ENCODE peak calls at places on chromosomes 6 and 20, in ten cellular contexts. V is tibial artery, J is uterus, Q is astrocyte of the spinal cord, M is Caco-2, Y is choroid plexus epithelial cell, B is colonic mucosa, K is AG09309, D is lower lobe of right lung, W is A549. O is an unnamed sample.

GRCh38 chr6:137000825-137001224 is 43.9 kb downstream of the IL20RA start:
- DNase-seq in K (no peak), B (no peak), M (no peak), D (no peak), W (peak), V (no peak), J (no peak), Y (no peak), Q (no peak), O (no peak)

GRCh38 chr6:77457720-77458349 is 5.5 kb downstream of the HTR1B start:
- DNase-seq in W (peak), Y (peak), D (peak), B (peak), Q (peak), V (peak), J (peak), K (peak), M (peak), O (peak)

GRCh38 chr6:89273816-89274215 is 41.3 kb downstream of the GABRR2 start:
- DNase-seq in V (no peak), B (no peak), W (no peak), Y (no peak), Q (no peak), M (no peak), D (no peak), J (no peak), K (no peak), O (no peak)

GRCh38 chr6:124747336-124747735 is 214.9 kb upstream of the RNF217 start:
- DNase-seq in V (no peak), W (no peak), Y (peak), B (no peak), D (no peak), K (no peak), M (no peak), J (no peak), Q (no peak), O (no peak)

GRCh38 chr20:1665345-1665744 is 7.8 kb upstream of the SIRPG start:
- DNase-seq in W (no peak), B (no peak), K (no peak), J (no peak), Q (no peak), D (no peak), M (no peak), V (no peak), Y (no peak), O (no peak)

GRCh38 chr20:45392733-45393132 is 14.6 kb upstream of the TP53TG5 start:
- DNase-seq in J (no peak), W (no peak), M (no peak), Y (no peak), B (no peak), Q (no peak), V (no peak), K (no peak), D (no peak), O (no peak)

GRCh38 chr6:142331075-142331551 is 29.3 kb downstream of the ADGRG6 start:
- DNase-seq in J (no peak), V (no peak), M (no peak), B (no peak), Q (peak), W (no peak), D (no peak), K (no peak), Y (peak), O (peak)

GRCh38 chr6:100152201-100152600 is 158.2 kb upstream of the MCHR2 start:
- DNase-seq in W (no peak), B (no peak), V (no peak), M (no peak), D (no peak), Y (no peak), J (no peak), Q (no peak), K (no peak), O (no peak)

GRCh38 chr20:3686867-3687321 is 5.1 kb upstream of the ADAM33 start:
- DNase-seq in V (peak), J (peak), K (peak), B (peak), Q (peak), Y (peak), W (no peak), M (no peak), D (no peak), O (peak)

GRCh38 chr20:64246616-64247311 is 8.8 kb upstream of the PCMTD2 start:
- DNase-seq in M (peak), B (no peak), V (no peak), Y (no peak), Q (no peak), W (no peak), J (no peak), K (no peak), D (no peak), O (no peak)

GRCh38 chr6:151443449-151443848 is 8.5 kb downstream of the RMND1 start:
- DNase-seq in K (no peak), Y (no peak), J (no peak), D (no peak), Q (no peak), B (no peak), W (no peak), M (no peak), V (no peak), O (no peak)

GRCh38 chr6:150177260-150178246 is 34.7 kb downstream of the PPP1R14C start:
- DNase-seq in W (peak), M (peak), Y (peak), V (no peak), B (peak), D (no peak), J (no peak), Q (peak), K (no peak), O (no peak)

GRCh38 chr6:17413313-17413750 is 19.9 kb downstream of the CAP2 start:
- DNase-seq in B (no peak), D (no peak), Y (peak), M (no peak), W (peak), Q (peak), K (no peak), J (no peak), V (no peak), O (peak)

GRCh38 chr20:17570347-17571152 is 675 bp downstream of the DSTN start:
- DNase-seq in V (peak), Y (peak), W (peak), B (peak), D (peak), J (peak), K (no peak), Q (peak), M (peak), O (peak)

GRCh38 chr20:6835609-6836008 is 68.1 kb downstream of the BMP2 start:
- DNase-seq in Y (no peak), V (no peak), M (no peak), W (no peak), Q (no peak), K (no peak), D (no peak), J (no peak), B (no peak), O (no peak)

GRCh38 chr6:127606131-127606562 is 29.2 kb downstream of the C6orf58 start:
- DNase-seq in M (no peak), W (peak), D (no peak), Q (peak), K (peak), V (no peak), J (no peak), Y (peak), B (no peak), O (peak)

GRCh38 chr20:44728835-44729342 is 13.7 kb downstream of the CCN5 start:
- DNase-seq in Y (peak), K (peak), B (no peak), V (peak), M (no peak), J (no peak), Q (peak), W (peak), D (peak), O (peak)

GRCh38 chr20:33229843-33230242 is 6.0 kb upstream of the BPIFA1 start:
- DNase-seq in B (no peak), Q (no peak), V (no peak), M (no peak), J (no peak), K (no peak), W (no peak), D (no peak), Y (no peak), O (no peak)

GRCh38 chr6:81878479-81878878 is 126.0 kb upstream of the TENT5A start:
- DNase-seq in W (no peak), K (no peak), M (no peak), Q (no peak), V (no peak), J (no peak), B (no peak), D (no peak), Y (no peak), O (no peak)

GRCh38 chr6:76166874-76167273 is 94.4 kb upstream of the IMPG1 start:
- DNase-seq in B (no peak), J (no peak), M (no peak), Q (no peak), V (no peak), Y (no peak), D (no peak), W (no peak), K (no peak), O (no peak)

GRCh38 chr6:3776881-3777507 is 25.5 kb upstream of the PXDC1 start:
- DNase-seq in J (no peak), M (peak), Y (no peak), Q (no peak), B (no peak), K (no peak), W (peak), V (no peak), D (no peak), O (no peak)

GRCh38 chr6:11011787-11012234 is 32.3 kb downstream of the ELOVL2 start:
- DNase-seq in J (no peak), Q (no peak), V (no peak), D (no peak), M (peak), B (no peak), Y (no peak), K (no peak), W (peak), O (peak)

GRCh38 chr6:73520688-73521350 is at the start of gene EEF1A1:
- DNase-seq in V (peak), B (peak), J (peak), W (peak), Y (peak), D (peak), M (peak), K (peak), Q (peak), O (peak)

GRCh38 chr6:1575213-1576041 is 34.3 kb upstream of the FOXC1 start:
- DNase-seq in W (no peak), M (no peak), V (peak), J (peak), Q (peak), D (no peak), Y (peak), K (no peak), B (no peak), O (peak)

GRCh38 chr6:136438445-136438844 is 111.8 kb downstream of the MAP7 start:
- DNase-seq in J (no peak), M (no peak), Q (no peak), B (no peak), Y (no peak), W (no peak), D (no peak), K (no peak), V (no peak), O (no peak)

GRCh38 chr6:98586163-98586562 is 248.2 kb upstream of the POU3F2 start:
- DNase-seq in K (no peak), W (no peak), B (no peak), Q (no peak), J (no peak), Y (no peak), V (no peak), M (no peak), D (no peak), O (no peak)

GRCh38 chr20:51935003-51935358 is 132.7 kb upstream of the SALL4 start:
- DNase-seq in K (no peak), B (no peak), J (no peak), V (no peak), Q (no peak), Y (no peak), W (no peak), D (no peak), M (no peak), O (no peak)

GRCh38 chr6:86937219-86938079 is at the start of gene HTR1E:
- DNase-seq in V (no peak), B (no peak), K (no peak), Q (peak), M (no peak), Y (peak), D (no peak), W (peak), J (peak), O (peak)
- TF ChIP-seq CTCF in V (peak), B (no peak), K (peak), Q (peak), M (peak), Y (peak), D (peak), W (peak), J (peak), O (peak)

GRCh38 chr20:37650661-37651060 is 43.2 kb upstream of the CTNNBL1 start:
- DNase-seq in Y (no peak), K (no peak), V (no peak), W (no peak), M (no peak), D (no peak), B (no peak), J (no peak), Q (no peak), O (no peak)
- H3K4me3 ChIP-seq in Y (no peak), K (no peak), V (no peak), W (no peak), M (no peak), D (no peak), B (no peak), J (no peak), Q (no peak), O (no peak)

DNA sequence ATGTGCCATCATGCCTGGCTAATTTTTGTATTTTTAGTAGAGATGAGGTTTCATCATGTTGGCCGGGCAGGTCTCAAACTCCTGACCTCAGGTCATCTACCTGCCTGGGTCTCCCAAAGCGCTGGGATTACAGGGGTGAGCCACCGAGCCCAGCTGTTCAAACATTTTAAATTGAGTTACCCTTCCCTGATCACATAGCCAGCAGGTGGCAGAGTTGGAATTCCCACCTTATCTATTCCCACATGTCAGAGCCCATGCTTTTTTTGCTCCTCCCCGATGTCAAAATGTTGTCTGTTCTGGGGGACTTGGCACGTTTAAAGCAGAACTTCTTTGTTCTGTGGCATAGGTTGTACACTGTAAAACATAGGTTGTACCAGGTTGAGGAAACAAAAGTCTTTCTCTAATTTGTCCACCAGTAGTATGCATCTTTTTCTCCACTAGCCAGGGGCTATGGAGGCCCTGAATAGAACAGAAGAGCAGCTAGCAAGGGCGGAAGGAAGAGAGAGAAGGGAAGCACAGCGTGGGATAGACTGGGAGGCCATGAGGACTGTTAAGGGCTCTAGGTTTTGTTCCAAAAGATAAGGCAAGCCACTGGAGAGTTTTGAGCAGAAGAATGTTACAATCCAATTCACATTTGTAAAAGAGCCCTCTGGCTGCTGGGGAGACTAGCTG is 7.3 kb upstream of the LBP start:
- DNase-seq in J (no peak), V (no peak), M (peak), D (no peak), K (no peak), W (no peak), B (no peak), Y (peak), Q (no peak), O (peak)
- TF ChIP-seq CTCF in J (no peak), V (no peak), M (peak), D (peak), K (peak), W (no peak), B (no peak), Y (peak), Q (peak), O (peak)

GRCh38 chr20:49283176-49283702 is 5.4 kb upstream of the ZNFX1 start:
- DNase-seq in B (no peak), M (peak), W (no peak), J (no peak), D (no peak), V (no peak), Q (no peak), K (no peak), Y (no peak), O (no peak)

GRCh38 chr20:49280463-49281058 is 2.7 kb upstream of the ZNFX1 start:
- DNase-seq in D (no peak), M (no peak), K (no peak), J (no peak), Q (no peak), W (no peak), B (no peak), V (no peak), Y (no peak), O (no peak)

GRCh38 chr20:49281059-49281912 is 3.4 kb upstream of the ZNFX1 start:
- DNase-seq in V (no peak), Y (peak), J (no peak), W (peak), D (no peak), K (no peak), Q (no peak), B (peak), M (no peak), O (no peak)

GRCh38 chr20:49282584-49283171 is 4.8 kb upstream of the ZNFX1 start:
- DNase-seq in M (no peak), B (no peak), Q (no peak), D (no peak), W (no peak), J (no peak), V (no peak), K (no peak), Y (no peak), O (no peak)

GRCh38 chr20:49281913-49282467 is 4.1 kb upstream of the ZNFX1 start:
- DNase-seq in Q (no peak), W (no peak), J (no peak), B (no peak), D (no peak), M (no peak), Y (no peak), V (peak), K (no peak), O (no peak)
- H3K4me3 ChIP-seq in Q (peak), W (peak), J (no peak), B (no peak), D (peak), M (no peak), Y (peak), V (no peak), K (no peak), O (peak)

GRCh38 chr6:5025911-5026819 is 22.3 kb upstream of the RPP40 start:
- DNase-seq in J (peak), K (no peak), Y (peak), V (peak), D (peak), B (peak), W (no peak), Q (peak), M (peak), O (peak)
- TF ChIP-seq CTCF in J (peak), K (peak), Y (peak), V (no peak), D (peak), B (no peak), W (no peak), Q (peak), M (peak), O (peak)